ENCODE peak calls at places on chromosomes 16 and 17, in six cellular contexts. D is OCI-LY7, V is neural progenitor cell, F is IMR-90, L is left lung, B is A673. H is an unnamed sample.

GRCh38 chr17:68195667-68196393 is 52.0 kb upstream of the AMZ2 start:
- DNase-seq in D (no peak), F (no peak), V (peak), B (no peak), L (no peak), H (no peak)

GRCh38 chr16:105521-105920 is 27.5 kb downstream of the MPG start:
- DNase-seq in L (no peak), D (no peak), B (no peak), V (no peak), F (no peak), H (no peak)

GRCh38 chr17:38925263-38925995 is at the start of gene LASP1NB:
- DNase-seq in F (peak), V (peak), L (no peak), B (no peak), D (peak), H (peak)

GRCh38 chr17:21815352-21816063 is 123.2 kb downstream of the KCNJ18 start:
- DNase-seq in F (no peak), V (no peak), B (no peak), L (no peak), D (no peak), H (no peak)

GRCh38 chr16:61042736-61043135 is 993.5 kb downstream of the CDH8 start:
- DNase-seq in B (peak), L (no peak), V (peak), F (no peak), D (peak), H (no peak)

GRCh38 chr16:9134739-9135138 is 43.3 kb downstream of the HAPSTR1 start:
- DNase-seq in D (peak), V (peak), L (peak), F (peak), B (peak), H (no peak)

GRCh38 chr16:15942901-15943690 is 6.3 kb upstream of the ABCC1 start:
- DNase-seq in L (no peak), F (no peak), B (no peak), D (peak), V (no peak), H (no peak)

GRCh38 chr16:84548508-84548907 is 44.0 kb upstream of the MEAK7 start:
- DNase-seq in L (no peak), V (no peak), B (no peak), D (no peak), F (no peak), H (no peak)

GRCh38 chr17:50632637-50633036 is 2.0 kb upstream of the ABCC3 start:
- DNase-seq in V (no peak), L (no peak), D (no peak), F (no peak), B (no peak), H (no peak)

GRCh38 chr16:9607512-9608230 is 516.2 kb downstream of the HAPSTR1 start:
- DNase-seq in V (no peak), F (no peak), D (no peak), B (no peak), L (no peak), H (no peak)

GRCh38 chr16:67087803-67088202 is 21.9 kb upstream of the PHAF1 start:
- DNase-seq in L (no peak), F (no peak), V (no peak), D (no peak), B (peak), H (no peak)

GRCh38 chr16:67448580-67448979 is 17.7 kb downstream of the HSD11B2 start:
- DNase-seq in V (no peak), L (no peak), F (no peak), B (no peak), D (no peak), H (no peak)

GRCh38 chr17:78712043-78712442 is 70.0 kb downstream of the CYTH1 start:
- DNase-seq in B (no peak), L (no peak), D (no peak), F (no peak), V (no peak), H (no peak)

GRCh38 chr17:74759243-74759801 is 10.9 kb downstream of the NHERF1 start:
- DNase-seq in V (no peak), F (no peak), B (no peak), D (peak), L (no peak), H (no peak)

GRCh38 chr16:3182608-3183444 is 5.2 kb upstream of the OR1F1 start:
- DNase-seq in V (peak), L (no peak), F (peak), D (no peak), B (peak), H (no peak)

GRCh38 chr17:17724307-17724921 is 43.2 kb downstream of the RAI1 start:
- DNase-seq in F (peak), B (peak), L (no peak), V (peak), D (no peak), H (no peak)

GRCh38 chr17:18026408-18026776 is 12.6 kb downstream of the ATPAF2 start:
- DNase-seq in D (no peak), B (peak), F (peak), V (no peak), L (peak), H (peak)

GRCh38 chr16:24820522-24820921 is 25.2 kb upstream of the SLC5A11 start:
- DNase-seq in L (no peak), D (no peak), V (no peak), F (peak), B (no peak), H (no peak)

GRCh38 chr17:36475346-36475970 is 11.0 kb upstream of the ZNHIT3 start:
- DNase-seq in B (no peak), V (no peak), L (no peak), D (no peak), F (no peak), H (no peak)

GRCh38 chr17:5580367-5580766 is 3.9 kb downstream of the NLRP1 start:
- DNase-seq in L (no peak), D (no peak), F (peak), V (no peak), B (no peak), H (no peak)

GRCh38 chr16:55444754-55445485 is 34.1 kb upstream of the MMP2 start:
- DNase-seq in D (no peak), L (peak), V (no peak), F (no peak), B (no peak), H (no peak)

GRCh38 chr17:6643460-6644125 is 2.7 kb downstream of the TXNDC17 start:
- DNase-seq in F (peak), D (no peak), V (no peak), L (no peak), B (no peak), H (no peak)

GRCh38 chr17:75364078-75364477 is 41.4 kb downstream of the GRB2 start:
- DNase-seq in F (peak), L (no peak), V (no peak), B (no peak), D (no peak), H (no peak)

GRCh38 chr17:81249233-81250040 is 10.3 kb downstream of the NDUFAF8 start:
- DNase-seq in L (no peak), D (peak), V (no peak), F (peak), B (no peak), H (no peak)

GRCh38 chr17:66602659-66603363 is 232.1 kb upstream of the CACNG5 start:
- DNase-seq in V (no peak), F (peak), B (no peak), D (no peak), L (no peak), H (no peak)

GRCh38 chr16:87631067-87631466 is 28.8 kb downstream of the JPH3 start:
- DNase-seq in L (no peak), V (no peak), D (no peak), F (no peak), B (no peak), H (no peak)

GRCh38 chr17:79874329-79874981 is 35.2 kb upstream of the CBX4 start:
- DNase-seq in V (peak), B (peak), F (peak), D (peak), L (no peak), H (no peak)

GRCh38 chr17:74547736-74548135 is 1.8 kb upstream of the CD300C start:
- DNase-seq in V (no peak), B (no peak), D (peak), F (no peak), L (no peak), H (no peak)

GRCh38 chr16:16120382-16121184 is 102.7 kb downstream of the ABCC6 start:
- DNase-seq in D (no peak), B (no peak), F (peak), V (no peak), L (no peak), H (peak)

GRCh38 chr16:68640972-68641371 is 4.1 kb upstream of the CDH3 start:
- DNase-seq in V (no peak), D (no peak), F (no peak), B (no peak), L (no peak), H (no peak)

GRCh38 chr16:81416749-81417148 is 27.9 kb upstream of the CMIP start:
- DNase-seq in F (no peak), B (no peak), V (no peak), D (no peak), L (no peak), H (no peak)

GRCh38 chr17:4215882-4216411 is 47.8 kb downstream of the ANKFY1 start:
- DNase-seq in F (no peak), D (no peak), B (no peak), V (no peak), L (no peak), H (no peak)
- H3K27ac ChIP-seq in F (no peak), D (no peak), B (no peak), V (peak), L (no peak), H (no peak)

GRCh38 chr16:75420987-75421819 is 12.1 kb downstream of the CFDP1 start:
- DNase-seq in L (peak), B (peak), V (peak), F (peak), D (no peak), H (no peak)
- H3K4me3 ChIP-seq in L (no peak), B (peak), V (peak), F (no peak), D (no peak), H (no peak)

GRCh38 chr16:28876016-28876659 is 2.1 kb upstream of the ATP2A1 start:
- DNase-seq in D (no peak), B (no peak), V (no peak), F (no peak), L (no peak), H (no peak)

GRCh38 chr16:28876973-28877641 is 1.2 kb upstream of the ATP2A1 start:
- DNase-seq in F (no peak), V (peak), D (no peak), B (no peak), L (no peak), H (no peak)

GRCh38 chr16:28873543-28874201 is 4.6 kb upstream of the ATP2A1 start:
- DNase-seq in D (peak), L (no peak), B (peak), F (no peak), V (peak), H (no peak)

GRCh38 chr16:28874406-28874805 is 3.9 kb upstream of the ATP2A1 start:
- DNase-seq in D (no peak), L (no peak), V (no peak), B (no peak), F (no peak), H (no peak)

GRCh38 chr16:28875134-28876015 is 2.9 kb upstream of the ATP2A1 start:
- DNase-seq in L (no peak), F (no peak), D (no peak), V (no peak), B (no peak), H (no peak)
- TF ChIP-seq CTCF in L (no peak), F (no peak), D (peak), V (no peak), B (no peak), H (no peak)

DNA sequence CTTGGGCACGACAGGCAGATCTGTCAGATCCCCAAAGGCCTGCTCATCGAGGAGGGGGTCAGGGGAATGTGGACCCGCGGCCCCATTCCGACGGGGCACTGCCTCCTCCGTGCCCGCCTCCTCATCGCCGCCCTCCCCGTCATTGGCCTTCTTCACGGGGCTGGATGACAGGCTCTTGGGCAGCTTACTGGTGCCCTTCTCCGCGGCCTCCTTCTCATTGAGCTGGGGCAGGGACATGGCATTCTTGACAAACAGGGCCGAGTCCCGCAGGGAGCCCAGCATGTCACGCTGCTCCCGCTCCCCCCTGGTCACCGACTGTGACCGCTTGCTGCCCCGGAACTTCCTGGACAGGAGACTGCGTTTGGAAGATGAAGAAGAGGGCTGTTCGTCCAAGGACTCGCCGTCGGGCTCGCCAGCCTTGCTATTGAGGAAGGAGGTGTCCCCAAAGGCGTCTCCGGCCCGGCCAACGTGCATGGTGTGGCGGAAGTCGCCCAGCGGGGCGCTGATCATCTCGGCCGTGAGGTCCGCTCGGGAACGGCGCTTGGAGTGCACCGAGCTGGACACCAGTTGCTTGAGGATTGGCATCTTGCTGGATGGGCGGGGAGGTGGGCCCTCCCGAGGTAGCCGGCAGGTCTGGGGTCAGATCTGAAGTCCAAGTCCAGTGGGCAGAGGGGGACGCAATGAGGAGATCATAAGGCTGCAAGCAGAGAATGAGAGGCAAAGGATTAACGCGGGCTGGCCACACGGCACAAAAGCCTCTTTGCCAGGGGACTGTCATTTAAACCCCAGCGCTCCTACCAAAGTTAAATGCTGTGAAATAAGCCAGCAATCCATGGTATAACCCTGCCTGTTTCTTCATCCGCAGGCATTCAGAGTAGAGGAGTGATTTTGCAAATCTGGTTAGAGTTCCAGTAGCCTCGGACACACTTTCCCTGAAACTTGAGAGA is 24.5 kb upstream of the CPSF4L start:
- DNase-seq in L (no peak), V (no peak), B (no peak), F (no peak), D (no peak), H (no peak)
- H3K27ac ChIP-seq in L (no peak), V (no peak), B (no peak), F (no peak), D (no peak), H (peak)

GRCh38 chr17:65532491-65532890 is 29.0 kb downstream of the AXIN2 start:
- DNase-seq in V (no peak), D (no peak), L (no peak), F (no peak), B (no peak), H (no peak)
- H3K4me3 ChIP-seq in V (no peak), D (no peak), L (no peak), F (no peak), B (no peak), H (no peak)

GRCh38 chr16:5466551-5466950 is 369.0 kb upstream of the EEF2KMT start:
- DNase-seq in D (no peak), F (no peak), V (peak), L (no peak), B (no peak), H (no peak)
- TF ChIP-seq CTCF in D (no peak), F (no peak), V (peak), L (no peak), B (no peak), H (no peak)

H was measured in dorsolateral prefrontal cortex.